ENCODE peak calls at places on chromosomes 13 and 19, in six cellular contexts. H, E, O, Z, A and V are unnamed samples. For H3K4me1, the result is how much of the 10 kb centered on the place peaks cover.

GRCh38 chr13:99465454-99465853 is 35.8 kb upstream of the TM9SF2 start:
- DNase-seq in H (no peak), E (no peak), O (no peak), Z (no peak), A (no peak), V (no peak)

GRCh38 chr19:28397311-28397710 is 815.6 kb downstream of the UQCRFS1 start:
- DNase-seq in H (no peak), E (no peak), O (peak), Z (no peak), A (no peak), V (no peak)

GRCh38 chr13:32267836-32268439 is 47.2 kb downstream of the ZAR1L start:
- DNase-seq in H (no peak), E (no peak), O (no peak), Z (peak), A (peak), V (no peak)

GRCh38 chr19:19817357-19817756 is 4.2 kb downstream of the ZNF506 start:
- DNase-seq in H (no peak), E (no peak), O (no peak), Z (no peak), A (no peak), V (no peak)

GRCh38 chr13:51780099-51780498 is 23.9 kb downstream of the DHRS12 start:
- DNase-seq in H (no peak), E (no peak), O (no peak), Z (no peak), A (no peak), V (no peak)

GRCh38 chr13:73364706-73365105 is 305.9 kb downstream of the KLF5 start:
- DNase-seq in H (no peak), E (no peak), O (no peak), Z (peak), A (no peak), V (no peak)

GRCh38 chr19:46863818-46864629 is 3.2 kb downstream of the ARHGAP35 start:
- DNase-seq in H (peak), E (no peak), O (peak), Z (peak), A (no peak), V (no peak)

GRCh38 chr19:50380137-50380536 is 3.9 kb downstream of the NR1H2 start:
- DNase-seq in H (no peak), E (no peak), O (no peak), Z (no peak), A (no peak), V (no peak)

GRCh38 chr19:51407631-51408131 is 9.8 kb downstream of the SIGLEC10 start:
- DNase-seq in H (no peak), E (no peak), O (peak), Z (peak), A (peak), V (no peak)

GRCh38 chr13:45292176-45292575 is 48.8 kb downstream of the TPT1 start:
- DNase-seq in H (no peak), E (no peak), O (peak), Z (no peak), A (no peak), V (no peak)

GRCh38 chr19:1360818-1361461 is 22.8 kb upstream of the NDUFS7 start:
- DNase-seq in H (peak), E (no peak), O (peak), Z (no peak), A (no peak), V (peak)

GRCh38 chr19:1364070-1364719 is 19.5 kb upstream of the NDUFS7 start:
- DNase-seq in H (no peak), E (no peak), O (peak), Z (no peak), A (peak), V (no peak)

GRCh38 chr19:1363599-1363998 is 20.1 kb upstream of the NDUFS7 start:
- DNase-seq in H (no peak), E (no peak), O (no peak), Z (peak), A (peak), V (no peak)

GRCh38 chr19:1361601-1362384 is 21.9 kb upstream of the NDUFS7 start:
- DNase-seq in H (no peak), E (no peak), O (peak), Z (no peak), A (no peak), V (no peak)

GRCh38 chr19:1362385-1363257 is 21.1 kb upstream of the NDUFS7 start:
- DNase-seq in H (no peak), E (no peak), O (no peak), Z (no peak), A (no peak), V (no peak)
- H3K4me1 ChIP-seq in H (under half), E (under half), O (under half), Z (under half), A (under half), V (under half)

DNA sequence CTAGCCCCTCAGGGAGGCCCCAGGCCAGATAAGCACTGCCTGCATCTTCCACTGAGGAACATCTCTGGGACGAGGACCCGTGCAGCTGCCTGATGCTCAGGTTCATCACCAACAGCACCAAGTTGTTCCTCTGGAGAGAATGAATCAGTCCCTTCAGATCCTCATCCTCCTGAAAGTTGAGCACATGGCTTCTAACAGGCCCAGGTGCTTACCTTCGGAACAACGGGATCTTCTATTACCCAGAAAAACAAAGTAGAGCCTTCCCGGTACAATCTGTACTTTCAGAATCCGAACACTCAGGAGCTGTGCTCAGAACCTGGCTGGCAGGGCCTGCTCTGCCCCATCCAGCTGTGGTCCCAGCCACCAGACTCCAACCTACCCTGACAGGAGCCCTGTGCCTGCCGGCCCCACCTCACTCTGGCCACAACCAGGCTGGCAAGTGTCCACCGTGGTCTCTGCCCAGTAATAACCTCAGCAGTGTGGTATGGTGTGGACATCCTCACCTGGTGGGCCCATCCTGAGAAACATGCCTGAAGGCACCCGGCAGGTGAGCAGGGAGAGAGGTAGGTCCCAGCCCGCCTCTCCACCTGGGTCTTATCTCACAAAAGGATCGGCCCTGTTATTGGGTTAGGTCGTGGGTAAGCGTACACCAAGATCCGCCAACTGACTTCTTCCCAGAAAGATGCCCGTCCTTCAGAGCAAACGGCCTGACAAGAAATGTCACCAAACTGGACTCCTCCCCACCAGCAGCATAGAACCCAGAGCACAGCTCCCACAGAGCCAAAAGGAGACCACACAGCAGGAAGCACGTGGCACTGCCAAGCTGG is 34.1 kb downstream of the ELL start:
- DNase-seq in H (no peak), E (no peak), O (no peak), Z (no peak), A (no peak), V (no peak)
- H3K4me1 ChIP-seq in H (half or more), E (half or more), O (under half), Z (under half), A (under half), V (half or more)

GRCh38 chr13:24217601-24218281 is 57.2 kb downstream of the SPATA13 start:
- DNase-seq in H (no peak), E (no peak), O (peak), Z (peak), A (peak), V (no peak)

GRCh38 chr13:24221007-24221406 is 60.5 kb downstream of the SPATA13 start:
- DNase-seq in H (no peak), E (no peak), O (no peak), Z (no peak), A (no peak), V (no peak)

GRCh38 chr13:24218320-24218719 is 57.8 kb downstream of the SPATA13 start:
- DNase-seq in H (no peak), E (no peak), O (no peak), Z (no peak), A (no peak), V (no peak)

GRCh38 chr13:24218977-24219376 is 58.5 kb downstream of the SPATA13 start:
- DNase-seq in H (no peak), E (no peak), O (no peak), Z (peak), A (no peak), V (no peak)

GRCh38 chr13:24220086-24220703 is 59.7 kb downstream of the SPATA13 start:
- DNase-seq in H (no peak), E (peak), O (peak), Z (peak), A (peak), V (no peak)
- H3K4me1 ChIP-seq in H (under half), E (under half), O (under half), Z (under half), A (under half), V (half or more)

DNA sequence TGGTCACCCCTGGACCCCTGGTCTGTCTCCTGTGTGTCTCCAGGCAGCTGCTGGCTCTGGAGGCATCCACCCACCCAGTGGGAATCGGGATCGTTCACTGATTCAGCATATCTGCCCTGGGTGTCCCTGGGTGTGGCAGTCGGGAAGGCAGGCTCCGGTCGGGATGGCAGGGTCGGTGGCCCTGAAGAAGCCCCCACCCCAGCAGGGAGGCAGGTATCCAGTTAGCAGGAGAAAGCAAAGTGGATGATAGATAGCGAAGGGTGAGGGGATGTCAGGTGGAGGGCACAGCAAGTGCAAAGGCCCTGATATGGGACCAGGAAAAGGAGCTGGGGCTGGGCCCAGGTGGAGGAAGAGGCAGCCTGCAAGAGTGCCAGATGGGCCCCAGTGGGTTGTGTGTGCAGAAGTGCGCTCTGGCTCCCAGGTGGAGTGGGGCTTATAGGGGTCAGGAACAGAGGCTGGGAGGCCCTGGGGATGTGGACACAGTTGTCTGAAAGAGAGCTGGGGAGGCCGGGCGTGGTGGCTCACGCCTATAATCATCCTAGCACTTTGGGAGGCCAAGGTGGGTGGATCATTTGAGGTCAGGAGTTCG is 2.3 kb downstream of the SSBP4 start:
- DNase-seq in H (no peak), E (no peak), O (no peak), Z (no peak), A (no peak), V (no peak)
- H3K4me1 ChIP-seq in H (half or more), E (under half), O (under half), Z (under half), A (half or more), V (half or more)

DNA sequence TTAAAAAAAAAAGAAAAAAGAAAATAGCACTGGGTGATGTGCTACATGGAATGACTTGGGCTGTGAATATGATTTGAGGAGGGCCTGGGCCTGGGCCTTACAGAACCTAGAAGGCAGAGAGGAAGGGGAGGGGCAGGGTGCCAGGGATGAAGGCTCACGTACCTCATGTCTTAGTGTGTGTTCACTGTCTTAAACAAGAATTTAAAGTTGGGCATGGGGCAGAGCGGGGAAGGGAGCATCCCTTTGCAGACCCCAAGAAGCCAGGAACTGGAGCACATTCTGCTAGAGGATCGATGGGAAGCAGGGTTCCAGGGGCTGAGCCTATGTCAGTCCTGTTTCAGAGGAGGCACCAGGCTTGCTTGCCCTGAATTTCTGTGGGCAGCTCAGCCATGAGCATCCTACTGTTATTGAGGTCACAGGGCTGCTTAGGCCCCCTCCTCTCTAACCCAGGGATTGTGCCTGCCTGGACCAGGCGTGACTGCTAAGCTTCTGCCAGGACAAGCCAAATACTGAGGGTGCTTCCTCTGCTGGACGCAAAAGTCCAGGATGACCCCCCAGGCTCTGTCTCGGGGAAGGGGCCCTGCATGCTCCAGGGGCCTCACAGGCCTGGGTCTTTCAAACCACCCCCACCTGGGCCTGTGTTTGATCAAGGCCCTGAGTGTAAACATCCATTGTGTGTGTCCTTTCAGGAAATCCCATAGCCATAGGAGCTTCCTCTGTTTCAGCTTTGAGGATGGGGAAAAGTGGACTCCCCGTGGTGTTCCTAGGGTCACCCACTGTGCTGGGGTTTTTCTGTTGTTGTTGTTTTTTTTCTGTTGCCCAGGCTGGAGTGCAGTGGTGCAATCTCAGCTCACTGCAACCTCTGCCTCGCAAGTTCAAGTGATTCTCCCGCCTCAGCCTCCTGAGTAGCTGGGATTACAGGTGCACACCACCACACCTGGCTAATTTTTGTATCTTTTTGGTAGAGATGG is 4.8 kb downstream of the LSR start:
- DNase-seq in H (peak), E (no peak), O (no peak), Z (no peak), A (no peak), V (no peak)
- H3K4me1 ChIP-seq in H (under half), E (under half), O (under half), Z (under half), A (under half), V (under half)

DNA sequence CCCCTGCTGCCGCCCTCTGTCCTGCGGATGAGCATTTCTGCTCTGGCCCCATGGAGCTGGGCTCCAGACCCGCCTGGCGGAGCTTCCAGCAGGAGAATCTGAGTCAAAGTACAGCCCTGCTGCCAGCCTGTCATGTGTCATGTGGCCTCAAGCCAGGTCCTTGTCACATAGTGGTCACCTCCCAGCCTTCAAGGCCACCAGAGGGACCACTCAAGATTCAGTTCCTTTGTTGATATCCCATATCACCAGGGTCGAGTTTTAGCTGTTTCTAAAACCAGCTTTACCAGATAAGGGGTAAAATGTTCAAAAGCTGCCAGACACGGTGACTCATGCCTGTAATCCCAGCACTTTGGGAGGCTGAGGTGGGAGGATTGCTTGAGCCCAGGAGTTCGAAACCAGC is 13.4 kb downstream of the THOP1 start:
- DNase-seq in H (no peak), E (no peak), O (peak), Z (no peak), A (no peak), V (peak)
- H3K4me1 ChIP-seq in H (under half), E (under half), O (under half), Z (under half), A (under half), V (under half)

GRCh38 chr19:1264801-1265610 is 4.1 kb upstream of the CIRBP start:
- DNase-seq in H (peak), E (no peak), O (peak), Z (peak), A (no peak), V (peak)
- H3K4me1 ChIP-seq in H (half or more), E (under half), O (under half), Z (under half), A (half or more), V (half or more)

DNA sequence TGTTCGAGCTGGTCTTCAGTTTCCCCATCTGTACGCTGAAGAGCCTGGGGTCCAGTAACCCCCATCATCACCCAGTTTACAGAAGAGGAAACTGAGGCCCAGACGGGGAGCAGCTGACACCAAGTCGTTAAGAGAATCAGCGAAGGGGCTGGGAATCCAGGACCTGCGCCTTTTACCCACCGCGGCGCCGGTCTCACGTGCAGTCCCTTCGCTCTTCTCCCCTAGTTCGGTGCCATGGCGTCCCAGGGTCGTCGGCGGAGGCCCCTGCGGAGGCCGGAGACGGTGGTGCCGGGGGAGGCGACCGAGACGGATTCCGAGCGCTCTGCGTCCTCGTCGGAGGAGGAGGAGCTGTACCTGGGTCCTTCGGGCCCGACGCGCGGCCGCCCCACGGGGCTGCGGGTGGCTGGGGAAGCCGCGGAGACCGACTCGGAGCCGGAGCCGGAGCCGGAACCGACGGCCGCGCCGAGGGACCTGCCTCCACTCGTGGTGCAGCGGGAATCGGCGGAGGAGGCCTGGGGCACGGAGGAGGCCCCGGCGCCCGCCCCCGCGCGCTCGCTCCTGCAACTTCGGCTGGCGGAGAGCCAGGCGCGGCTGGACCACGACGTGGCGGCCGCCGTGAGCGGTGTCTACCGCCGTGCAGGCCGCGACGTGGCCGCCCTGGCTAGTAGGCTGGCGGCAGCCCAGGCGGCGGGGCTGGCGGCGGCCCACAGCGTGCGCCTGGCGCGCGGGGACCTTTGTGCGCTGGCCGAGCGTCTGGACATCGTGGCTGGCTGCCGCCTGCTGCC is 671 bp downstream of the BLOC1S3 start:
- DNase-seq in H (no peak), E (no peak), O (peak), Z (no peak), A (peak), V (no peak)
- H3K4me1 ChIP-seq in H (under half), E (under half), O (under half), Z (under half), A (under half), V (under half)

GRCh38 chr13:48231948-48232347 is 1.1 kb upstream of the ITM2B start:
- DNase-seq in H (no peak), E (no peak), O (no peak), Z (no peak), A (no peak), V (no peak)
- H3K4me1 ChIP-seq in H (under half), E (under half), O (under half), Z (under half), A (under half), V (half or more)

GRCh38 chr13:113485545-113485944 is 5.0 kb downstream of the DCUN1D2 start:
- DNase-seq in H (no peak), E (no peak), O (no peak), Z (no peak), A (no peak), V (no peak)

GRCh38 chr13:113486698-113487097 is 3.8 kb downstream of the DCUN1D2 start:
- DNase-seq in H (no peak), E (no peak), O (no peak), Z (no peak), A (no peak), V (no peak)

GRCh38 chr13:113479179-113479578 is 11.3 kb downstream of the DCUN1D2 start:
- DNase-seq in H (no peak), E (no peak), O (no peak), Z (no peak), A (no peak), V (no peak)

GRCh38 chr13:113488283-113488682 is 2.2 kb downstream of the DCUN1D2 start:
- DNase-seq in H (no peak), E (no peak), O (no peak), Z (no peak), A (no peak), V (no peak)

DNA sequence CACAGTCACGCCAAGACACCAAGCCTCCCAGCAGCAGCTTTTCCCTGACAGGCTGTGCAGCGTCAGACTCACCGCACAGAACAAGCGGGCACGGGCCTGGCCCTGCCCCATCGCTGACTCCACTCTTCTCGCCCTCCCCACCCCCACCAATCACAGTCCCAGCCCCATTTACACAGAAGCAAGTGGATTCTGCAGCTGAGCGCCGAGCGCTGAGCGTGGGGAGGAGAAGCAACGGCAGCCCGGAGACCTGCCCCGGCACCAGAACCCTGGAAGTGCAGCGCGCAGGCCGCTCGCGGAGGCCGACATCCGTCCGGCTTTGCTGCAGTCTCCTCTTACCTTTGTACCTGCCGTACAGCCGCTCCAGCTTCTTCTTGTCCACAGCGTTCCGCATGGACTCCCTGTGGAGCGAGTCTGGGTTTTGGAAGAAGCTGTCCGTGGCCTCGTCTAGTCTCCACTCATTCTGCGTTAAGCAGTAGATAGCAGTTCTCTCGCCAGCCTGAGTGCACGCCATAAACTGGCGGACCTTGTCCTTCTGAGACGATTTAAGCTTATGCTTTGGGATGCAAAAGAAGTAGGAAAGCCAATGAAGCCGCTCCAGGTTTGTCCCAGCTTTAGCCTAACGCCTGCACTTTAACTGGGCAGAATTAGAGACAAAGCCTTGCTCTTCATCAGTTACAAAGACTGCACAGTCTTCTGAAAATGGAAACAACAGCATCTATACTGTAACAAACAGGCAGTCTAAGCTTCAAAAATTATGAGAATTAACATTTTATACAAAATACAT is 6.8 kb downstream of the DCUN1D2 start:
- DNase-seq in H (no peak), E (no peak), O (no peak), Z (peak), A (no peak), V (no peak)
- H3K4me1 ChIP-seq in H (under half), E (under half), O (under half), Z (under half), A (under half), V (half or more)